ENCODE peak calls at places on chromosomes 13 and 19, in ten cellular contexts. L, P, N, U, G, Y, R, E, Z and C are unnamed samples.

GRCh38 chr19:9584073-9584833 is at the start of gene ZNF121:
- DNase-seq in L (peak), P (peak), N (peak), U (peak), G (peak), Y (peak), R (peak), E (peak), Z (peak), C (peak)

GRCh38 chr13:44388427-44388826 is 14.8 kb downstream of the SERP2 start:
- DNase-seq in L (no peak), P (no peak), N (no peak), U (no peak), G (no peak), Y (no peak), R (no peak), E (no peak), Z (no peak), C (no peak)

GRCh38 chr19:40542197-40542859 is 34.3 kb upstream of the SHKBP1 start:
- DNase-seq in L (no peak), P (no peak), N (no peak), U (peak), G (peak), Y (peak), R (no peak), E (no peak), Z (peak), C (no peak)

GRCh38 chr19:9952276-9952675 is 16.0 kb upstream of the OLFM2 start:
- DNase-seq in L (no peak), P (no peak), N (no peak), U (no peak), G (no peak), Y (no peak), R (no peak), E (no peak), Z (no peak), C (no peak)

GRCh38 chr19:52248256-52248655 is 21.1 kb upstream of the ZNF766 start:
- DNase-seq in L (peak), P (peak), N (peak), U (peak), G (peak), Y (peak), R (peak), E (peak), Z (peak), C (peak)

GRCh38 chr13:30880151-30880551 is 25.9 kb upstream of the MEDAG start:
- DNase-seq in L (no peak), P (no peak), N (no peak), U (peak), G (no peak), Y (peak), R (no peak), E (no peak), Z (no peak), C (no peak)

GRCh38 chr13:23469901-23470525 is 36.5 kb upstream of the SACS start:
- DNase-seq in L (no peak), P (no peak), N (no peak), U (peak), G (peak), Y (peak), R (peak), E (no peak), Z (no peak), C (no peak)

GRCh38 chr13:44874886-44875630 is 114.2 kb downstream of the NUFIP1 start:
- DNase-seq in L (no peak), P (no peak), N (no peak), U (peak), G (no peak), Y (peak), R (no peak), E (no peak), Z (no peak), C (no peak)

GRCh38 chr19:15315101-15315500 is 17.2 kb downstream of the BRD4 start:
- DNase-seq in L (no peak), P (no peak), N (peak), U (no peak), G (no peak), Y (no peak), R (peak), E (no peak), Z (peak), C (no peak)

GRCh38 chr19:31177230-31177629 is 172.0 kb downstream of the TSHZ3 start:
- DNase-seq in L (no peak), P (no peak), N (no peak), U (no peak), G (no peak), Y (no peak), R (no peak), E (no peak), Z (no peak), C (no peak)

GRCh38 chr13:41075034-41075433 is 13.7 kb downstream of the WBP4 start:
- DNase-seq in L (peak), P (no peak), N (peak), U (peak), G (peak), Y (peak), R (peak), E (peak), Z (no peak), C (peak)

GRCh38 chr19:35348909-35349611 is 1.4 kb downstream of the FFAR1 start:
- DNase-seq in L (no peak), P (no peak), N (no peak), U (no peak), G (no peak), Y (no peak), R (no peak), E (peak), Z (no peak), C (no peak)

GRCh38 chr19:46082728-46083050 is 41.8 kb downstream of the IGFL3 start:
- DNase-seq in L (no peak), P (no peak), N (no peak), U (peak), G (no peak), Y (peak), R (peak), E (no peak), Z (no peak), C (no peak)

GRCh38 chr19:844300-844971 is 3.6 kb downstream of the PRTN3 start:
- DNase-seq in L (no peak), P (no peak), N (peak), U (no peak), G (no peak), Y (no peak), R (no peak), E (no peak), Z (no peak), C (no peak)

GRCh38 chr19:7729831-7730285 is 2.1 kb downstream of the CLEC4G start:
- DNase-seq in L (peak), P (no peak), N (no peak), U (no peak), G (no peak), Y (no peak), R (no peak), E (no peak), Z (no peak), C (peak)

GRCh38 chr13:86601351-86601750 is 802.1 kb upstream of the SLITRK6 start:
- DNase-seq in L (no peak), P (no peak), N (peak), U (peak), G (no peak), Y (no peak), R (no peak), E (no peak), Z (no peak), C (no peak)